ENCODE peak calls at places on chromosomes 13 and 19, in four cellular contexts. L is stomach, E is right cardiac atrium, X is A673. N is an unnamed sample. For H3K4me1, the result is how much of the 10 kb centered on the place peaks cover.

GRCh38 chr13:65725001-65725400 is 1505.1 kb downstream of the PCDH9 start:
- DNase-seq in X (no peak), E (no peak), L (no peak), N (no peak)

GRCh38 chr13:93951153-93951552 is 528.3 kb downstream of the DCT start:
- DNase-seq in E (no peak), X (peak), L (no peak), N (no peak)

GRCh38 chr19:40414536-40415535 is 1.7 kb upstream of the PRX start:
- DNase-seq in E (peak), X (no peak), L (no peak), N (no peak)

GRCh38 chr13:40120288-40120687 is 464.8 kb downstream of the COG6 start:
- DNase-seq in L (no peak), E (no peak), X (no peak), N (no peak)

GRCh38 chr13:108214511-108215383 is 589 bp downstream of the LIG4 start:
- DNase-seq in X (no peak), E (peak), L (no peak), N (peak)

GRCh38 chr19:7598180-7598579 is 2.5 kb downstream of the CAMSAP3 start:
- DNase-seq in L (no peak), E (no peak), X (no peak), N (no peak)

GRCh38 chr19:15779756-15780476 is 7.5 kb upstream of the OR10H5 start:
- DNase-seq in X (peak), E (peak), L (peak), N (no peak)

GRCh38 chr13:29808264-29808663 is 42.2 kb downstream of the UBL3 start:
- DNase-seq in E (no peak), L (no peak), X (no peak), N (no peak)

GRCh38 chr19:29758863-29759262 is 43.8 kb upstream of the C19orf12 start:
- DNase-seq in L (no peak), E (no peak), X (no peak), N (no peak)

GRCh38 chr19:33208371-33208770 is 14.2 kb downstream of the LRP3 start:
- DNase-seq in E (no peak), X (no peak), L (no peak), N (no peak)
- H3K4me1 ChIP-seq in E (under half), X (under half), L (under half), N (under half)

GRCh38 chr19:2552859-2553258 is 76.9 kb downstream of the GADD45B start:
- DNase-seq in E (peak), L (no peak), X (peak), N (no peak)
- H3K4me3 ChIP-seq in E (no peak), L (no peak), X (peak), N (peak)

DNA sequence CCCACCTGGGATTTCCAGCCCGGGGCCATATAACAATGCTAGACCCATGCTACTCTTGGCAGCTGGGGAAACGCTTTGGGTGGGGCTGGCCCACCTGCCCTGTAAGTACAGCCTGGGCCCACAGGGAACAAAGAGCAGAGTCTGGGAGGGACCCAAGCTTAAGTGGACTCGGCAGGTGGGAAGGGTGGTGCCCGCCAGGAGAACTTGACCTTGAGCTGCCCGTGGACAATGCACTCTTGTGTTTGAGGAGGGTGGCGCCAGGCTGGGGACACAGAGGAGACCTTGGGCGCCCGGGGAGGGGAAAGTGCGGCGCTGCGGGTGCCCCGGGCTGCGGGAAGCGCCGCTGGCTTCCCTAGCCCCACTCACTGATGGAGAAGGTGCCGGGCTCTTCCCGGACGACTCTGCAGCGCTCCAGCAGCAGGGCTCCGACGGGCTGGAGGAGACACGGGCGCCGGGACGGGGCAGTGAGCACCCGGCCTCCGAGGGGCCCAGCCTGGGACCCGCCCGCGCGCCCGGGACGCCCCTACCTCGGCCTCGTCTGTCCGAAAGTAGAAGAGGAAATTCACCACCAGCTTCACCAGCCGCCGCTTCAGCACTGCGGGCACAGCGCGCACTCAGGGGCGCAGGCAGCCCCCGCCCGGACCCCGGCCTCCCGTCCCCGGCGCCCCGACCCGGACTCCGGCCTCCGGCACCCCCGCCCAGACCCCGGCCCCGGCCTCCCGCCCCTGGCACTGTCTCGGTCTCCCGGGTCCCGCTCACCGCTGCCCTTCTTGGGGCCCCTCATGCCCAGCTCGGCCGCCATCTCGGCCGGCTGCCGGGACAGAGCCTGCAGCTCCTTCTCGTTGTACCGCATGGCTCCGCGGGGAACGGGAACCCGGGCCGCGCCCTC is 489 bp downstream of the PLEKHJ1 start:
- DNase-seq in L (peak), X (no peak), E (no peak), N (peak)
- H3K4me1 ChIP-seq in L (half or more), X (under half), E (under half), N (under half)

GRCh38 chr13:110420626-110421025 is 113.5 kb downstream of the COL4A2 start:
- DNase-seq in E (no peak), X (no peak), L (no peak), N (no peak)

GRCh38 chr13:110417537-110417908 is 110.4 kb downstream of the COL4A2 start:
- DNase-seq in E (no peak), L (no peak), X (no peak), N (no peak)

GRCh38 chr13:110419391-110419791 is 112.3 kb downstream of the COL4A2 start:
- DNase-seq in E (no peak), X (no peak), L (no peak), N (no peak)

GRCh38 chr13:110419946-110420345 is 112.9 kb downstream of the COL4A2 start:
- DNase-seq in E (no peak), L (no peak), X (no peak), N (no peak)

GRCh38 chr13:110418944-110419343 is 111.9 kb downstream of the COL4A2 start:
- DNase-seq in E (peak), L (no peak), X (no peak), N (no peak)
- H3K4me3 ChIP-seq in E (no peak), L (no peak), X (no peak), N (no peak)

DNA sequence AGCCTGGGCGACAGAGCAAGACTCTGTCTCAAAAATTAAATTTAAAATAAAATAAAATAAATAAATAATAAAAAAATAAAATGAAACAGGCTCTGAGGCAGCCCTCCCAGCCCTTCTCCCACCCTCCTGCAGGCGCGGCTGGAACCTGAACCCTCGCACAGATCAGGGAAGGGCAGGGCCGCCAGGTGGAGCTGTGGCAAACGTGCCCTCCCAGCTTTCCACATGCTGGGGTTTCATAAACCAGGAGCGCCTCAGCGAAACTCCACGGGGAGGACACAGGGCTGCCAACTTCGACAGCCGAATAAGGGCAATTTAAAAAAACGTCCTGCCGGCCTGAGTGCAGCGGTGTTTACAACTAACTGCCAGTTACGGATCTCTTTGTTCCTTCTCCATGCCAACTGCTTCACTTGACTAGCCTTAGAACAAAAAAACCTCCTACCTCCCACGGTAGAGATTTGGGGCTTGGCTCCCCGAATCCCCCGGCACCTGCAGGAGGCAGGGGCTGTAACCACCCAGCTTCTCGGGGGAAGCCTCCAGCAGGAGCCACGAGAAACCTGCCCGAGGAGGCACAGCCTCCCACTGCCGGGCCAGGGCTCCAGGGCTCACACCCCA is 15.9 kb downstream of the ZNF787 start:
- DNase-seq in L (peak), E (peak), X (peak), N (peak)
- H3K4me1 ChIP-seq in L (half or more), E (under half), X (under half), N (under half)

GRCh38 chr19:17305211-17305516 is 508 bp upstream of the MRPL34 start:
- DNase-seq in L (no peak), X (no peak), E (no peak), N (no peak)
- H3K4me3 ChIP-seq in L (peak), X (peak), E (no peak), N (peak)

DNA sequence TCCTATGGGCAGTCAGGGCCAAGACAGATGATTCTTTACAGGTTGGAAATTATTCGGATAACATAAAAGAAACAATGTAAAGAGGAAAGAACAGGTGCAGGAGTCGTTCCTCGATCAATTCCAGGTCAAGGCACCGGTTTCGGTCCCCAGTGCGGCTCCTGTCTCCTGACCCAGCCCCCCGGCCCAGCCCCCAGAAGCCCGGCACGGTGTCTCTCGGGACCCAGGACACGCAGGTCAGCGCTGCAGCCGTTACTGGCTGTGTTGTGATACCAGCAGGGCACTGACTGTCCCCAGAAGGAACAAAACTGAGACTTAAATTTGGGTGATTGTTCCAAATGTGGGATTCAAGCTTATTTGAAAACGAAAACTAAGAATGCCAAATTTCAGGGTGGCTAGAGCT is 8.5 kb downstream of the RASA3 start:
- DNase-seq in L (no peak), X (no peak), E (no peak), N (no peak)
- H3K4me1 ChIP-seq in L (half or more), X (half or more), E (under half), N (half or more)

GRCh38 chr19:50205681-50206138 is 2.3 kb downstream of the MYH14 start:
- DNase-seq in L (peak), E (no peak), X (no peak), N (peak)

GRCh38 chr19:50203281-50204080 is at the start of gene MYH14:
- DNase-seq in X (peak), E (peak), L (peak), N (peak)

GRCh38 chr19:50202962-50203280 is 501 bp upstream of the MYH14 start:
- DNase-seq in L (no peak), E (no peak), X (no peak), N (no peak)

GRCh38 chr19:50204811-50205675 is 1.6 kb downstream of the MYH14 start:
- DNase-seq in L (peak), E (peak), X (no peak), N (peak)

DNA sequence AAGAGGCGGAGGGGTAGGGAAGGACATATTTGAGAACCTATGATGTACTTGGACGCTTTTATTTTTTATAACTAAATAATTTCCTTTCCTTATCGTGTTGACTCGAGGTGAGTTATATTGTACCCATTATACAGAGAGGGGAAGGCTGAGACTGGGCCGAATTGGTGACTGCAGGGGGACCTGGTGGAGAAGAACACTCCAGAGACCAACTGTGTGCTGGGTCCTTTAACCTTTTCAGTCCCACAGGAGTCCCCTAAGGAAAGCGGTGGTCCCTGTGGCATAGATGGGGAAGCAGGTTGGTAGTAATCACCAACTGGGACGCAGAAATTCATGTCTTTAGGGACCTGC is 633 bp downstream of the MYH14 start:
- DNase-seq in E (no peak), X (no peak), L (no peak), N (no peak)
- H3K4me3 ChIP-seq in E (peak), X (no peak), L (peak), N (peak)